ENCODE peak calls at places on chromosomes 6 and 20, in six cellular contexts. M is lung, F is endothelial cell of umbilical vein, U is psoas muscle, O is heart right ventricle, D is sigmoid colon. S is an unnamed sample. For H3K4me1, the result is how much of the 10 kb centered on the place peaks cover.

GRCh38 chr6:40845588-40845987 is 193.4 kb downstream of the UNC5CL start:
- DNase-seq in D (no peak), M (no peak), F (peak), U (no peak), O (peak), S (peak)

GRCh38 chr6:154503576-154504501 is 6.6 kb downstream of the CNKSR3 start:
- DNase-seq in U (no peak), F (no peak), M (no peak), O (no peak), D (peak), S (no peak)

GRCh38 chr20:50068041-50068651 is 44.8 kb downstream of the UBE2V1 start:
- DNase-seq in D (no peak), F (no peak), O (no peak), M (no peak), U (no peak), S (peak)

GRCh38 chr20:43900062-43900461 is 14.6 kb upstream of the TOX2 start:
- DNase-seq in D (no peak), U (no peak), F (no peak), M (no peak), O (no peak), S (no peak)

GRCh38 chr20:50996901-50997830 is 25.7 kb downstream of the KCNG1 start:
- DNase-seq in M (no peak), F (no peak), O (no peak), U (no peak), D (no peak), S (no peak)

GRCh38 chr20:44702776-44703175 is 12.4 kb upstream of the CCN5 start:
- DNase-seq in F (peak), D (peak), U (peak), M (peak), O (peak), S (peak)

GRCh38 chr6:151275566-151275965 is 35.8 kb downstream of the AKAP12 start:
- DNase-seq in F (no peak), D (no peak), M (no peak), O (no peak), U (no peak), S (no peak)

GRCh38 chr6:168244961-168245551 is 74.5 kb downstream of the DACT2 start:
- DNase-seq in F (no peak), O (no peak), D (no peak), U (no peak), M (no peak), S (peak)

GRCh38 chr6:96725276-96725675 is 112.0 kb downstream of the GPR63 start:
- DNase-seq in F (no peak), O (no peak), M (no peak), D (no peak), U (no peak), S (no peak)

GRCh38 chr20:36833275-36834020 is 42.5 kb upstream of the TLDC2 start:
- DNase-seq in M (no peak), D (peak), U (no peak), F (peak), O (no peak), S (peak)

GRCh38 chr20:36835025-36835424 is 40.9 kb upstream of the TLDC2 start:
- DNase-seq in U (no peak), O (no peak), D (peak), F (no peak), M (no peak), S (no peak)

GRCh38 chr20:36836591-36837329 is 39.2 kb upstream of the TLDC2 start:
- DNase-seq in U (no peak), F (peak), D (peak), O (peak), M (no peak), S (peak)

GRCh38 chr20:36832791-36833190 is 43.1 kb upstream of the TLDC2 start:
- DNase-seq in O (no peak), D (peak), U (no peak), M (no peak), F (no peak), S (no peak)

GRCh38 chr20:36835453-36836198 is 40.3 kb upstream of the TLDC2 start:
- DNase-seq in O (peak), F (peak), D (peak), M (peak), U (peak), S (peak)
- H3K4me1 ChIP-seq in O (half or more), F (under half), D (half or more), M (under half), U (under half), S (half or more)

GRCh38 chr6:42050897-42051653 is 751 bp downstream of the TAF8 start:
- DNase-seq in M (no peak), F (no peak), U (no peak), O (no peak), D (peak), S (no peak)
- H3K4me1 ChIP-seq in M (under half), F (under half), U (under half), O (half or more), D (half or more), S (under half)

DNA sequence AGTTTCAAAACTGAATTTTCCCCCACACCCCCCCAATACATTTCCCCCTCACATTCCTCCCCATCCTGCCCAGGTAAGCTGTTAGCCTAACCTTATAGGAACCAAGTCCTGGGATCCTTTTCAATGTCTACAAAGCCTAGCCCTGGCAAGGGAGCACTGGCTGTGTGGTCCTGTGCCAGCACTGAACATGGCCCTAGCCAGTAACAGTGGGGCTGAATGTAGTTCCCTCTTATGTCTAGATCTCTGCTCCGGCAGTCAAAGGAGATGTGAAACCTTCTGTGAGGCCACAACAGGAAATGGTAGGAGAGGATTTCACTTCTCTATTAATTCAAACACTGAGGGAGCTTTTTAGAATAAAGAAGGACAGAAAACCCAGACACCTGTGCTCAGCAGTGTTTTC is 3.4 kb upstream of the HLA-DMB start:
- DNase-seq in M (peak), D (no peak), U (no peak), O (no peak), F (no peak), S (no peak)
- H3K4me1 ChIP-seq in M (under half), D (under half), U (under half), O (under half), F (under half), S (under half)

DNA sequence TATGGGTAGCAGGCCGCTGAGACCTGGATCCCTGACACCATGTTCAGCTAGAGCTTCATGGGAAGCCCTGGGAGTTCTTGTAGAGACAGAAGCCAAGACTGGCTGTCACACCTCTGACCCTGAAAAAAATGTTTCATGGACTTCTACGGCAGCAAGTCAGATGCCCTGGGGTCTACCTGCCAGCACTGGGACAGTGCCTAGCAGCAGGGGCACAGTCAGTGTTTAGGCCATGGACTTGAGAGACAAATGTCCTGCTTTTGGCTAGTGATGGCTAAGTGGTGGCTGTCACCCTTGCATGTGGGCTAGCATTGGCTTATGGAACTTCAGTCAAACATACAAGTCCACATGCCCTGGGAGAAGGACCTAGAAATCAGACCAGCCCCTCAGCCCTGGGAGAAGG is 41.3 kb upstream of the SSTR4 start:
- DNase-seq in F (no peak), O (no peak), M (no peak), D (no peak), U (no peak), S (no peak)
- H3K4me1 ChIP-seq in F (under half), O (under half), M (under half), D (under half), U (under half), S (under half)

GRCh38 chr6:166434336-166434735 is 51.6 kb upstream of the MPC1 start:
- DNase-seq in U (no peak), O (no peak), F (no peak), M (no peak), D (no peak), S (no peak)
- H3K4me1 ChIP-seq in U (under half), O (under half), F (under half), M (under half), D (under half), S (under half)

GRCh38 chr6:69763763-69764162 is 33.0 kb downstream of the LMBRD1 start:
- DNase-seq in M (no peak), U (no peak), D (no peak), O (no peak), F (no peak), S (no peak)
- H3K4me1 ChIP-seq in M (under half), U (under half), D (under half), O (under half), F (under half), S (under half)

GRCh38 chr6:107823047-107823557 is 1.0 kb downstream of the SCML4 start:
- DNase-seq in F (no peak), D (no peak), U (no peak), O (no peak), M (no peak), S (no peak)
- H3K4me1 ChIP-seq in F (under half), D (under half), U (under half), O (under half), M (under half), S (under half)

GRCh38 chr6:56729719-56730118 is 87.0 kb upstream of the DST start:
- DNase-seq in O (no peak), M (no peak), D (no peak), F (peak), U (no peak), S (no peak)
- H3K4me1 ChIP-seq in O (under half), M (under half), D (half or more), F (under half), U (under half), S (half or more)